ENCODE peak calls at places on chromosomes 12 and 14, in seven cellular contexts. J is left ventricle myocardium inferior, M is stomach, E is heart left ventricle, H is ovary, K is HCT116, D is neural progenitor cell. O is an unnamed sample.
A peak's percentile ranks its signal among the peaks of the same experiment; 100 is the strongest.

GRCh38 chr12:44571031-44571550 is 305.0 kb downstream of the NELL2 start:
- DNase-seq in J (no peak), M (no peak), E (no peak), H (no peak), K (no peak), D (no peak), O (no peak)

GRCh38 chr14:57080691-57081090 is 188.0 kb downstream of the EXOC5 start:
- DNase-seq in J (no peak), M (no peak), E (no peak), H (no peak), K (no peak), D (peak; percentile 20), O (no peak)

GRCh38 chr12:105257321-105257728 is 21.4 kb upstream of the APPL2 start:
- DNase-seq in J (no peak), M (no peak), E (no peak), H (no peak), K (no peak), D (no peak), O (no peak)

GRCh38 chr14:33586806-33587205 is 364.1 kb downstream of the EGLN3 start:
- DNase-seq in J (no peak), M (no peak), E (no peak), H (no peak), K (no peak), D (no peak), O (no peak)

GRCh38 chr12:51388066-51388799 is 3.0 kb downstream of the GALNT6 start:
- DNase-seq in J (no peak), M (no peak), E (peak; percentile 45), H (no peak), K (no peak), D (no peak), O (no peak)

GRCh38 chr14:28542040-28542439 is 224.5 kb upstream of the FOXG1 start:
- DNase-seq in J (no peak), M (no peak), E (no peak), H (no peak), K (no peak), D (no peak), O (no peak)

GRCh38 chr14:35234007-35234406 is 58.2 kb upstream of the PSMA6 start:
- DNase-seq in J (no peak), M (no peak), E (no peak), H (no peak), K (no peak), D (no peak), O (no peak)

GRCh38 chr12:130970165-130970907 is 16.6 kb downstream of the ADGRD1 start:
- DNase-seq in J (no peak), M (no peak), E (no peak), H (no peak), K (no peak), D (no peak), O (no peak)

GRCh38 chr12:12796171-12796570 is 10.7 kb downstream of the APOLD1 start:
- DNase-seq in J (no peak), M (no peak), E (no peak), H (no peak), K (no peak), D (no peak), O (no peak)

GRCh38 chr14:31263485-31264133 is 56.0 kb upstream of the HECTD1 start:
- DNase-seq in J (no peak), M (peak; percentile 54), E (no peak), H (peak; percentile 38), K (peak; percentile 47), D (no peak), O (no peak)

GRCh38 chr12:50647479-50647878 is 116.4 kb upstream of the ATF1 start:
- DNase-seq in J (no peak), M (no peak), E (no peak), H (no peak), K (peak; percentile 72), D (no peak), O (no peak)

GRCh38 chr12:77116277-77116676 is 50.9 kb upstream of the E2F7 start:
- DNase-seq in J (no peak), M (no peak), E (no peak), H (no peak), K (no peak), D (no peak), O (no peak)

GRCh38 chr12:19576421-19576925 is 137.2 kb downstream of the AEBP2 start:
- DNase-seq in J (no peak), M (no peak), E (no peak), H (no peak), K (no peak), D (no peak), O (no peak)

GRCh38 chr12:79635676-79636075 is 55.1 kb downstream of the PAWR start:
- DNase-seq in J (no peak), M (no peak), E (no peak), H (no peak), K (no peak), D (no peak), O (no peak)

GRCh38 chr14:95362180-95362494 is 42.4 kb upstream of the CLMN start:
- DNase-seq in J (no peak), M (no peak), E (no peak), H (no peak), K (no peak), D (peak; percentile 41), O (no peak)

GRCh38 chr12:125057708-125058107 is 7.5 kb upstream of the AACS start:
- DNase-seq in J (no peak), M (no peak), E (no peak), H (no peak), K (no peak), D (no peak), O (no peak)

GRCh38 chr12:108915632-108916133 is 35.8 kb downstream of the DAO start:
- DNase-seq in J (no peak), M (no peak), E (no peak), H (no peak), K (no peak), D (no peak), O (no peak)

GRCh38 chr14:71166434-71166833 is 259.2 kb downstream of the PCNX1 start:
- DNase-seq in J (no peak), M (no peak), E (no peak), H (no peak), K (peak; percentile 8), D (peak; percentile 57), O (peak; percentile 43)

GRCh38 chr12:127214196-127214595 is 1052.8 kb upstream of the TMEM132C start:
- DNase-seq in J (no peak), M (no peak), E (no peak), H (no peak), K (no peak), D (no peak), O (no peak)

GRCh38 chr12:72083096-72083825 is 144.6 kb downstream of the TPH2 start:
- DNase-seq in J (no peak), M (no peak), E (no peak), H (no peak), K (no peak), D (peak; percentile 46), O (no peak)

GRCh38 chr12:74337951-74338350 is 199.7 kb upstream of the ATXN7L3B start:
- DNase-seq in J (no peak), M (no peak), E (no peak), H (no peak), K (peak; percentile 76), D (no peak), O (no peak)

GRCh38 chr12:31772685-31773222 is 43.9 kb upstream of the AMN1 start:
- DNase-seq in J (no peak), M (no peak), E (no peak), H (no peak), K (no peak), D (no peak), O (no peak)

GRCh38 chr14:55117816-55118441 is 11.1 kb upstream of the LGALS3 start:
- DNase-seq in J (no peak), M (no peak), E (no peak), H (no peak), K (no peak), D (no peak), O (no peak)

GRCh38 chr12:10940389-10940788 is 1.3 kb upstream of the TAS2R14 start:
- DNase-seq in J (no peak), M (no peak), E (no peak), H (no peak), K (no peak), D (no peak), O (no peak)

GRCh38 chr14:74949211-74949610 is 6.2 kb downstream of the PGF start:
- DNase-seq in J (no peak), M (no peak), E (no peak), H (no peak), K (no peak), D (no peak), O (no peak)

GRCh38 chr12:70549340-70550179 is 87.7 kb downstream of the PTPRB start:
- DNase-seq in J (no peak), M (no peak), E (no peak), H (no peak), K (no peak), D (no peak), O (no peak)

GRCh38 chr14:104789752-104790743 is 5.5 kb downstream of the AKT1 start:
- DNase-seq in J (no peak), M (no peak), E (no peak), H (no peak), K (no peak), D (no peak), O (no peak)
- H3K36me3 ChIP-seq in J (peaks cover 43% of the 10 kb centered on the region), M (peaks cover 53% of the 10 kb centered on the region), E (peaks cover 38% of the 10 kb centered on the region), H (no peaks in the 10 kb centered on the region), K (peaks cover 12% of the 10 kb centered on the region), D (no peaks in the 10 kb centered on the region), O (peaks cover 19% of the 10 kb centered on the region)

GRCh38 chr12:116217045-116217444 is 60.4 kb downstream of the MED13L start:
- DNase-seq in J (no peak), M (no peak), E (no peak), H (no peak), K (no peak), D (no peak), O (no peak)
- H3K4me1 ChIP-seq in J (peaks cover 81% of the 10 kb centered on the region), M (peaks cover 74% of the 10 kb centered on the region), E (peaks cover 67% of the 10 kb centered on the region), H (peaks cover 10% of the 10 kb centered on the region), K (peaks cover 46% of the 10 kb centered on the region), D (peaks cover 25% of the 10 kb centered on the region), O (no peaks in the 10 kb centered on the region)

GRCh38 chr14:52058346-52058745 is 10.5 kb downstream of the NID2 start:
- DNase-seq in J (no peak), M (no peak), E (no peak), H (no peak), K (no peak), D (no peak), O (no peak)
- H3K27ac ChIP-seq in J (peak overlapping the region; percentile 83), M (peak overlapping the region; percentile 53), E (peak overlapping the region; percentile 42), H (no peak overlapping the region), K (no peak overlapping the region), D (no peak overlapping the region), O (no peak overlapping the region)

GRCh38 chr12:121428883-121429282 is 29.0 kb downstream of the RNF34 start:
- DNase-seq in J (no peak), M (no peak), E (no peak), H (no peak), K (no peak), D (no peak), O (no peak)

GRCh38 chr12:121424632-121424992 is 24.7 kb downstream of the RNF34 start:
- DNase-seq in J (no peak), M (no peak), E (no peak), H (no peak), K (no peak), D (no peak), O (no peak)

GRCh38 chr12:121430821-121431415 is 31.0 kb downstream of the RNF34 start:
- DNase-seq in J (no peak), M (no peak), E (no peak), H (no peak), K (no peak), D (no peak), O (no peak)

GRCh38 chr12:121423682-121424631 is 24.0 kb downstream of the RNF34 start:
- DNase-seq in J (peak; percentile 58), M (no peak), E (peak; percentile 73), H (no peak), K (no peak), D (no peak), O (no peak)

GRCh38 chr12:121427556-121428055 is 27.7 kb downstream of the RNF34 start:
- DNase-seq in J (no peak), M (no peak), E (no peak), H (no peak), K (no peak), D (no peak), O (no peak)
- H3K36me3 ChIP-seq in J (peaks cover 94% of the 10 kb centered on the region), M (peaks cover 100% of the 10 kb centered on the region), E (peaks cover 97% of the 10 kb centered on the region), H (no peaks in the 10 kb centered on the region), K (peaks cover 73% of the 10 kb centered on the region), D (peaks cover 23% of the 10 kb centered on the region), O (peaks cover 35% of the 10 kb centered on the region)

O was measured in iPS DF 6.9.